ENCODE peak calls at places on chromosomes 6 and 20, in four cellular contexts. A is NCI-H1105, S is endodermal cell, P is T-helper 1 cell. G is an unnamed sample.

GRCh38 chr6:37323568-37323967 is 30.2 kb upstream of the RNF8 start:
- DNase-seq in P (no peak), A (peak), S (peak), G (no peak)

GRCh38 chr6:46781478-46782378 is 11.5 kb upstream of the MEP1A start:
- DNase-seq in S (peak), A (peak), P (peak), G (no peak)

GRCh38 chr6:15798856-15799255 is 136.0 kb upstream of the DTNBP1 start:
- DNase-seq in A (no peak), S (no peak), P (no peak), G (no peak)

GRCh38 chr20:41182296-41183212 is 45.2 kb downstream of the PLCG1 start:
- DNase-seq in S (peak), P (no peak), A (no peak), G (peak)

GRCh38 chr20:15639839-15640238 is 933.4 kb downstream of the KIF16B start:
- DNase-seq in S (no peak), P (no peak), A (no peak), G (no peak)

GRCh38 chr6:24329451-24329850 is 28.4 kb downstream of the DCDC2 start:
- DNase-seq in A (no peak), S (no peak), P (no peak), G (no peak)

GRCh38 chr6:139940741-139941712 is 566.6 kb upstream of the CITED2 start:
- DNase-seq in A (no peak), S (no peak), P (no peak), G (no peak)

GRCh38 chr20:41631826-41632225 is 13.6 kb upstream of the CHD6 start:
- DNase-seq in A (no peak), P (no peak), S (no peak), G (no peak)

GRCh38 chr20:47179267-47179666 is 177.2 kb downstream of the ZMYND8 start:
- DNase-seq in S (no peak), A (no peak), P (no peak), G (no peak)

GRCh38 chr20:50020283-50020682 is 37.5 kb downstream of the SNAI1 start:
- DNase-seq in A (no peak), S (no peak), P (peak), G (no peak)

GRCh38 chr6:32857156-32857891 is 3.3 kb downstream of the PSMB9 start:
- DNase-seq in P (no peak), S (no peak), A (no peak), G (no peak)

GRCh38 chr6:152170702-152171667 is 363.5 kb downstream of the ESR1 start:
- DNase-seq in P (peak), A (no peak), S (no peak), G (no peak)

GRCh38 chr20:1199981-1200380 is 3.3 kb upstream of the C20orf202 start:
- DNase-seq in S (no peak), A (no peak), P (no peak), G (no peak)

GRCh38 chr6:167112421-167112820 is 10.5 kb upstream of the CCR6 start:
- DNase-seq in A (no peak), P (no peak), S (no peak), G (peak)

GRCh38 chr20:49543071-49543857 is 24.7 kb downstream of the PTGIS start:
- DNase-seq in S (no peak), A (no peak), P (no peak), G (no peak)

GRCh38 chr6:24630861-24631505 is 15.0 kb downstream of the KIAA0319 start:
- DNase-seq in A (no peak), S (peak), P (no peak), G (no peak)